ENCODE peak calls at places on chromosomes 7 and 10, in four cellular contexts. One of them, this sample, is unnamed.
A peak's percentile ranks its signal among the peaks of the same experiment; 100 is the strongest.

GRCh38 chr10:109259293-109259692 is 664.0 kb downstream of the XPNPEP1 start:
- DNase-seq in spleen: no peak
- DNase-seq in SK-N-SH: no peak
- DNase-seq in AG04450: peak; percentile 13
- DNase-seq in this sample: no peak

GRCh38 chr10:67015225-67015624 is 89.4 kb downstream of the LRRTM3 start:
- DNase-seq in spleen: no peak
- DNase-seq in AG04450: no peak
- DNase-seq in SK-N-SH: no peak
- DNase-seq in this sample: no peak

GRCh38 chr10:69801094-69801433 is 642 bp upstream of the COL13A1 start:
- DNase-seq in AG04450: no peak
- DNase-seq in spleen: no peak
- DNase-seq in SK-N-SH: peak; percentile 73
- DNase-seq in this sample: peak; percentile 59

GRCh38 chr10:117226813-117227451 is 14.0 kb upstream of the SLC18A2 start:
- DNase-seq in spleen: peak; percentile 79
- DNase-seq in SK-N-SH: peak; percentile 61
- DNase-seq in AG04450: no peak
- DNase-seq in this sample: no peak

GRCh38 chr10:6301482-6302083 is 98.9 kb downstream of the PFKFB3 start:
- DNase-seq in SK-N-SH: no peak
- DNase-seq in AG04450: no peak
- DNase-seq in spleen: no peak
- DNase-seq in this sample: no peak

GRCh38 chr10:60646966-60647796 is 131.1 kb upstream of the CDK1 start:
- DNase-seq in AG04450: peak; percentile 38
- DNase-seq in SK-N-SH: peak; percentile 12
- DNase-seq in spleen: no peak
- DNase-seq in this sample: no peak

GRCh38 chr7:156666368-156667109 is 26.0 kb downstream of the RNF32 start:
- DNase-seq in spleen: no peak
- DNase-seq in AG04450: no peak
- DNase-seq in SK-N-SH: no peak
- DNase-seq in this sample: no peak

GRCh38 chr7:76512941-76513816 is 2.8 kb downstream of the UPK3B start:
- DNase-seq in spleen: peak; percentile 77
- DNase-seq in SK-N-SH: peak; percentile 87
- DNase-seq in AG04450: no peak
- DNase-seq in this sample: peak; percentile 29

GRCh38 chr10:49508249-49508648 is 30.7 kb downstream of the ERCC6 start:
- DNase-seq in AG04450: no peak
- DNase-seq in SK-N-SH: no peak
- DNase-seq in spleen: no peak
- DNase-seq in this sample: no peak

GRCh38 chr7:43112941-43113621 is 634 bp downstream of the HECW1 start:
- DNase-seq in SK-N-SH: peak; percentile 74
- DNase-seq in AG04450: no peak
- DNase-seq in spleen: no peak
- DNase-seq in this sample: no peak

GRCh38 chr10:38118072-38118807 is 24.1 kb downstream of the ZNF37A start:
- DNase-seq in spleen: no peak
- DNase-seq in AG04450: no peak
- DNase-seq in SK-N-SH: no peak
- DNase-seq in this sample: no peak

GRCh38 chr10:69800109-69800508 is 1.6 kb upstream of the COL13A1 start:
- DNase-seq in SK-N-SH: peak; percentile 73
- DNase-seq in AG04450: peak; percentile 57
- DNase-seq in spleen: no peak
- DNase-seq in this sample: no peak

GRCh38 chr7:132443776-132444520 is 132.3 kb downstream of the PLXNA4 start:
- DNase-seq in AG04450: no peak
- DNase-seq in SK-N-SH: no peak
- DNase-seq in spleen: no peak
- DNase-seq in this sample: no peak
- TF ChIP-seq CTCF in AG04450: no peak
- TF ChIP-seq CTCF in SK-N-SH: no peak
- TF ChIP-seq CTCF in spleen: no peak
- TF ChIP-seq CTCF in this sample: no peak

GRCh38 chr7:14761506-14762296 is 140.8 kb downstream of the DGKB start:
- DNase-seq in AG04450: peak; percentile 66
- DNase-seq in spleen: no peak
- DNase-seq in SK-N-SH: no peak
- DNase-seq in this sample: peak; percentile 91
- H3K27ac ChIP-seq in AG04450: no peak overlapping the region
- H3K27ac ChIP-seq in spleen: no peak overlapping the region
- H3K27ac ChIP-seq in SK-N-SH: peak overlapping the region; percentile 82
- H3K27ac ChIP-seq in this sample: peak overlapping the region; percentile 54

DNA sequence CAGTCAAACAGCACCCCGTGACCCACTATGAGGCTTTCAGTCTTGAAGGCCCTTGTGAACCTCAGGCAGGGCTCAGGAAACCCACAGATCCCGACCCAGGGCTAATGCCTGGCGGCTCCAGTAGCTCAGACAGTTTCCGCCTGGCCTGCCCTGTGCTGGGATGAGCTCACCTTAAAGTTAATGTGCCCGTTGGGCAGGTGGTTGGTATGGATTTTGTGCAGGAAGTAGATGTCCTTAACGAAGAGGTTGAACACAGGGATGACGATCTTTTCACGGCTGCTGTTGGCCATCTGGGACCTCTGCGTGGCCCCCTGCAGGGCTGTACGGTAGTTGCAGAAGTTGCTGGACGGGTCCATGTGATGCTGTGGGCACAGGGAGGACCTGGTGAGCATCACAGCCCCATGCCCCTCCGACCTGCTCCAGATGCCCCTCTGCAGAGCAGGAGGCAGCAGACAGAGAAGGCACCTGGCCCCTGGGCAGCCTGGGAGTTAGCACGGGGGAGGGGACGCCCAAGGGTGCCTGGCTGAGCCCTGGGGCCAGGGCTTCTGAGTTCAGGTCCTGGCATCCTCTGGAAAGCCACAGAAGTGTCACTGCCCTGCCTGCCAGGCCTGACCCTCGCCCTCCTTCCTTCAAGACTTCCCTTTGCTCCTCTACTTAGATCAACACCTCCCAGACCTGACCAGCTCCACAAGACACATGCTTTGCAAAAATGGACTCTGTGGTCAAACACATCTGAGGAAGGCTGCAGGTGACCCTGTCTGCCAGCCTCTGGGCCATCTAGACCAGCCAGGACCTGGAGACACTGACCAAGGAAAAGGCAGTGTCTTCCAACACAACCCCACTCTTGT is 59.8 kb downstream of the CSGALNACT2 start:
- DNase-seq in spleen: peak; percentile 76
- DNase-seq in AG04450: no peak
- DNase-seq in SK-N-SH: peak; percentile 71
- DNase-seq in this sample: no peak
- TF ChIP-seq CTCF in spleen: no peak
- TF ChIP-seq CTCF in AG04450: peak; percentile 34
- TF ChIP-seq CTCF in SK-N-SH: peak; percentile 45
- TF ChIP-seq CTCF in this sample: no peak

GRCh38 chr7:100544949-100545635 is 6.1 kb downstream of the AGFG2 start:
- DNase-seq in AG04450: no peak
- DNase-seq in spleen: no peak
- DNase-seq in SK-N-SH: no peak
- DNase-seq in this sample: no peak

GRCh38 chr7:100544386-100544785 is 5.4 kb downstream of the AGFG2 start:
- DNase-seq in spleen: no peak
- DNase-seq in SK-N-SH: no peak
- DNase-seq in AG04450: no peak
- DNase-seq in this sample: no peak

GRCh38 chr7:100546129-100546867 is 7.3 kb downstream of the AGFG2 start:
- DNase-seq in SK-N-SH: no peak
- DNase-seq in AG04450: no peak
- DNase-seq in spleen: no peak
- DNase-seq in this sample: no peak

GRCh38 chr7:100546868-100547800 is 8.1 kb downstream of the AGFG2 start:
- DNase-seq in spleen: no peak
- DNase-seq in SK-N-SH: no peak
- DNase-seq in AG04450: no peak
- DNase-seq in this sample: no peak

GRCh38 chr7:100545636-100546128 is 6.7 kb downstream of the AGFG2 start:
- DNase-seq in spleen: no peak
- DNase-seq in SK-N-SH: peak; percentile 74
- DNase-seq in AG04450: peak; percentile 53
- DNase-seq in this sample: peak; percentile 41
- H3K27ac ChIP-seq in spleen: peak overlapping the region; percentile 86
- H3K27ac ChIP-seq in SK-N-SH: peak overlapping the region; percentile 89
- H3K27ac ChIP-seq in AG04450: peak overlapping the region; percentile 81
- H3K27ac ChIP-seq in this sample: peak overlapping the region; percentile 82